ENCODE peak calls at places on chromosomes 7 and 10, in seven cellular contexts. D is right cardiac atrium; Q is activated T-cell treated with anti-CD3 and anti-CD28 coated beads, Interleukin-2, amount 50 U/mL, for 4 hours; M is G401; T is HEK293T; C is Calu3; W is C1 segment of cervical spinal cord. R is an unnamed sample.

GRCh38 chr10:48729941-48730457 is 45.3 kb downstream of the WDFY4 start:
- DNase-seq in D (no peak), Q (no peak), M (no peak), T (no peak), C (no peak), W (no peak), R (no peak)

GRCh38 chr7:130942211-130942964 is 208.4 kb upstream of the KLF14 start:
- DNase-seq in D (no peak), Q (no peak), M (no peak), T (peak; percentile 31), C (peak; percentile 50), W (no peak), R (no peak)

GRCh38 chr10:87862644-87863101 is 660 bp downstream of the KLLN start:
- DNase-seq in D (no peak), Q (no peak), M (no peak), T (no peak), C (no peak), W (no peak), R (no peak)

GRCh38 chr10:34538291-34538829 is 276.7 kb downstream of the PARD3 start:
- DNase-seq in D (no peak), Q (no peak), M (no peak), T (no peak), C (no peak), W (no peak), R (no peak)

GRCh38 chr10:117421985-117422384 is 46.7 kb upstream of the PDZD8 start:
- DNase-seq in D (no peak), Q (no peak), M (no peak), T (no peak), C (no peak), W (no peak), R (no peak)

GRCh38 chr10:68423522-68423921 is 16.4 kb upstream of the RUFY2 start:
- DNase-seq in D (no peak), Q (peak; percentile 21), M (no peak), T (no peak), C (no peak), W (no peak), R (no peak)

GRCh38 chr10:44209806-44210205 is 175.1 kb downstream of the CXCL12 start:
- DNase-seq in D (no peak), Q (no peak), M (no peak), T (no peak), C (no peak), W (no peak), R (no peak)

GRCh38 chr7:48255046-48255445 is 83.8 kb downstream of the ABCA13 start:
- DNase-seq in D (no peak), Q (no peak), M (no peak), T (no peak), C (no peak), W (no peak), R (no peak)

GRCh38 chr10:90484518-90484917 is 373.3 kb downstream of the HTR7 start:
- DNase-seq in D (peak; percentile 12), Q (no peak), M (no peak), T (no peak), C (no peak), W (no peak), R (no peak)

GRCh38 chr7:113100091-113100723 is 13.6 kb upstream of the GPR85 start:
- DNase-seq in D (peak; percentile 40), Q (no peak), M (no peak), T (no peak), C (no peak), W (no peak), R (no peak)

GRCh38 chr10:13669182-13669860 is 82.6 kb downstream of the PRPF18 start:
- DNase-seq in D (no peak), Q (no peak), M (no peak), T (no peak), C (no peak), W (no peak), R (no peak)

GRCh38 chr10:78869508-78870439 is 199.0 kb upstream of the ZMIZ1 start:
- DNase-seq in D (no peak), Q (no peak), M (no peak), T (no peak), C (no peak), W (no peak), R (no peak)

GRCh38 chr7:101233907-101234547 is 3.6 kb downstream of the CLDN15 start:
- DNase-seq in D (no peak), Q (no peak), M (no peak), T (no peak), C (no peak), W (no peak), R (no peak)

GRCh38 chr7:16776053-16776452 is 22.5 kb downstream of the TSPAN13 start:
- DNase-seq in D (no peak), Q (no peak), M (no peak), T (no peak), C (no peak), W (no peak), R (no peak)

GRCh38 chr10:16986406-16987128 is 143.0 kb downstream of the CUBN start:
- DNase-seq in D (no peak), Q (no peak), M (no peak), T (no peak), C (no peak), W (no peak), R (no peak)

GRCh38 chr7:113015038-113015645 is 71.5 kb downstream of the GPR85 start:
- DNase-seq in D (no peak), Q (no peak), M (peak; percentile 40), T (no peak), C (peak; percentile 3), W (no peak), R (no peak)

GRCh38 chr10:65602182-65602865 is 1323.5 kb upstream of the LRRTM3 start:
- DNase-seq in D (no peak), Q (no peak), M (no peak), T (no peak), C (no peak), W (no peak), R (no peak)